ENCODE peak calls at places on chromosomes 2 and 18, in seven cellular contexts. P is right atrium auricular region, Y is choroid plexus epithelial cell, N is tibial artery, K is brain microvascular endothelial cell, X is PC-9, V is Panc1. Q is an unnamed sample.

GRCh38 chr2:162477011-162477410 is 133.1 kb downstream of the GCA start:
- DNase-seq in P (no peak), Y (peak; percentile 5), N (no peak), K (no peak), X (no peak), V (no peak), Q (no peak)

GRCh38 chr2:214465386-214466146 is 54.7 kb downstream of the VWC2L start:
- DNase-seq in P (peak; percentile 74), Y (peak; percentile 33), N (peak; percentile 49), K (peak; percentile 61), X (peak; percentile 23), V (no peak), Q (peak; percentile 4)

GRCh38 chr2:37417321-37417720 is 72.9 kb downstream of the QPCT start:
- DNase-seq in P (no peak), Y (peak; percentile 83), N (no peak), K (peak; percentile 36), X (no peak), V (no peak), Q (peak; percentile 80)

GRCh38 chr2:16784652-16785051 is 119.0 kb upstream of the CYRIA start:
- DNase-seq in P (no peak), Y (peak; percentile 3), N (no peak), K (no peak), X (no peak), V (no peak), Q (no peak)

GRCh38 chr2:152924219-152924618 is 205.8 kb downstream of the ARL6IP6 start:
- DNase-seq in P (no peak), Y (no peak), N (no peak), K (no peak), X (no peak), V (no peak), Q (no peak)

GRCh38 chr2:287471-287885 is 413 bp downstream of the ALKAL2 start:
- DNase-seq in P (no peak), Y (peak; percentile 61), N (no peak), K (no peak), X (no peak), V (no peak), Q (no peak)

GRCh38 chr2:47402555-47402804 is 476 bp upstream of the MSH2 start:
- DNase-seq in P (no peak), Y (peak; percentile 39), N (no peak), K (peak; percentile 18), X (no peak), V (no peak), Q (no peak)

GRCh38 chr2:126906781-126907180 is 8.1 kb downstream of the TEX51 start:
- DNase-seq in P (no peak), Y (no peak), N (no peak), K (no peak), X (no peak), V (no peak), Q (no peak)

GRCh38 chr2:47528874-47529273 is 125.9 kb downstream of the MSH2 start:
- DNase-seq in P (no peak), Y (peak; percentile 38), N (no peak), K (peak; percentile 22), X (no peak), V (no peak), Q (no peak)

GRCh38 chr2:56379066-56379465 is 195.3 kb downstream of the CCDC85A start:
- DNase-seq in P (no peak), Y (no peak), N (no peak), K (no peak), X (no peak), V (no peak), Q (no peak)

GRCh38 chr2:207248702-207249355 is 83.1 kb upstream of the KLF7 start:
- DNase-seq in P (no peak), Y (no peak), N (no peak), K (no peak), X (no peak), V (no peak), Q (no peak)

GRCh38 chr2:216761809-216762208 is 66.5 kb upstream of the IGFBP5 start:
- DNase-seq in P (no peak), Y (no peak), N (no peak), K (no peak), X (no peak), V (no peak), Q (no peak)

GRCh38 chr2:211745295-211746097 is 793.1 kb downstream of the ERBB4 start:
- DNase-seq in P (no peak), Y (peak; percentile 80), N (no peak), K (peak; percentile 65), X (peak; percentile 26), V (peak; percentile 43), Q (no peak)

GRCh38 chr2:173272895-173273294 is 81.8 kb upstream of the CDCA7 start:
- DNase-seq in P (no peak), Y (no peak), N (no peak), K (no peak), X (no peak), V (no peak), Q (no peak)

GRCh38 chr2:136693966-136694365 is 71.4 kb upstream of the THSD7B start:
- DNase-seq in P (no peak), Y (no peak), N (no peak), K (no peak), X (no peak), V (no peak), Q (no peak)

GRCh38 chr2:111698089-111698488 is 185.9 kb downstream of the ANAPC1 start:
- DNase-seq in P (no peak), Y (no peak), N (no peak), K (no peak), X (no peak), V (no peak), Q (no peak)

GRCh38 chr2:36357506-36358316 is 2.1 kb downstream of the CRIM1 start:
- DNase-seq in P (no peak), Y (peak; percentile 91), N (peak; percentile 61), K (peak; percentile 70), X (peak; percentile 50), V (no peak), Q (no peak)

GRCh38 chr2:36360834-36361233 is 5.3 kb downstream of the CRIM1 start:
- DNase-seq in P (no peak), Y (no peak), N (no peak), K (no peak), X (no peak), V (no peak), Q (no peak)

GRCh38 chr2:36358317-36358659 is 2.7 kb downstream of the CRIM1 start:
- DNase-seq in P (no peak), Y (peak; percentile 73), N (no peak), K (no peak), X (no peak), V (no peak), Q (no peak)

GRCh38 chr2:36360063-36360462 is 4.5 kb downstream of the CRIM1 start:
- DNase-seq in P (no peak), Y (no peak), N (no peak), K (no peak), X (no peak), V (no peak), Q (no peak)

DNA sequence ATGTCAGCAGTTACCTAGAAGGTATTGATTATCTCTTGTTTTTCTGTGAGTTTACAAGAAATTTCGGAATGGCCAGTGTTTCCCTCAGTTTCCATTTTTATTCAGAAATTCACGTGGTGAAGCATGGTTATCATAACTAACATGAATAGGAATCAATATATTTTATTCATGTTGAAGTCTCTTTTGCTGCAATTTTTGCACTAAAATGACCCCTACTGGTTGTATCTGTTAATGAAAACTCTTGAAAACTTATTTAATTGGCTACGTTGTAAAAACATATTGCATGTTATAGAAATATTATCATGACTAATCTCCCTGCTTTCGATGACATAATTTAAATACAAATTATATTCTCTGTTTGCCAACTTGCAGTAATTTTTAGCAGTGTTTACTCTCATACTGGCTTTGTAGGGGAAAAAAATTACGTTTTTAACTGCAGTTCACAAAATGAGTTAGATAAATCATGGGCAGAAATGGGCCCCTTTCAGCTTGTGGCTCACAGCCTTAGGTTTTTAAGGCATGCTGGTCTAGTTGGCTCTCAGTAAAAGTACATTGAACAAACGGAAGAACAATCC is 3.5 kb downstream of the CRIM1 start:
- DNase-seq in P (no peak), Y (peak; percentile 51), N (no peak), K (no peak), X (no peak), V (no peak), Q (no peak)
- H3K4me3 ChIP-seq in P (no peak overlapping the region), Y (peak overlapping the region; percentile 88), N (peak overlapping the region; percentile 94), K (peak overlapping the region; percentile 85), X (peak overlapping the region; percentile 67), V (peak overlapping the region; percentile 96), Q (peak overlapping the region; percentile 72)

DNA sequence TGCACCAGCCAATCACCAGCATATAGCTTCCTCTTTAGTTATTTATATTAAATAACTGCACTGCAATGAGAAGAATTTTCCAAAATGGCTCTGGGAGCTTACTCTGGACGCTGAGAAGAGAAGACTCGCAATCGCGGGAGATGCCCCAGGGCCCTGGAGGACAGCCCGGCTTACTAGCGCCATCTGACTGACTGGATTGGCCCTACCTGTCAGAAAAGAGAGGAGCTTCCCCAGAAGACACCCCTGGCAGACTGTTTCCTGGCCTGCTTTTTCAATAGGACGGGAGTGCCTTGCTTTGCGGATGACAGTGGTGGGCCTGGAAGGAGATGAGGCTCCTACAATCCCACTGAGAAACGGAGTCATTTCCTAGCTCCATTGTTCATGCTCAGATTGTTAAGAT is 91.9 kb downstream of the GALR1 start:
- DNase-seq in P (no peak), Y (no peak), N (no peak), K (no peak), X (no peak), V (no peak), Q (no peak)
- TF ChIP-seq CTCF in P (no peak), Y (no peak), N (no peak), K (no peak), X (no peak), V (no peak), Q (no peak)

DNA sequence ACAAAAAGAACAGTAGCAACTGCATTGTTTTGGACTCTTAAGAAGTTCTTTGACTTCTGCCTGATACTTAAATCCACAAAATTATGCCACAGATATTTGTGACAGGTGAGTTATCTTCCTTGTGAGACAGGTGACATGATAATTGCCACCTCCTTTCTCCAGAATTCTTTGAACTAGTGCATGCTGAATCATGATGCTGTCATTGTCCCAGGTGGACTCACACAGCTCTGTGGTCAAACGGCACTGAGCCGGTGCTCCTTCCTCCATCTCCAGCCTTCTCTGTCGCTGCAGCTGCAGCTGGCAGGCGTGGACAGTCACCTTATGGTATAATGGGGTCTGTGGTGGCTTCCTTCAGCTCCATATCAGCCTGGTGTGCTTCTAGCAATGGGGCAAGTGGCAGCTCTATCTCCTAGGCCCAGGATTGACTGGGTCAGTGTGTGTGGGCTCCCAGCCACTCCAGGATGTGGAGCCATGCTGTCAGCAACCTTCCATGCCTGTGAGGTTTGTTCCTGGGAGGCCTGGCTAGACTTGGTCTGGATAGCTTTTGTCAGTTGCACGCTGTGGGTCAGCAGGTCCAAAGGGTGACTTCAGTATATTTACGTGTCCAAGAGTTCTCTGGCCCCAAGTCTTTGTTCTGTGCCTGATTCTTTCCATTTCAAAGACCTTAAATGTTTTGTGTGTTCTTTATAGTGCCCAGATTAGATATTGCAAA is 15.7 kb downstream of the ARMC9 start:
- DNase-seq in P (no peak), Y (no peak), N (no peak), K (no peak), X (no peak), V (no peak), Q (no peak)
- H3K4me3 ChIP-seq in P (no peak overlapping the region), Y (no peak overlapping the region), N (no peak overlapping the region), K (no peak overlapping the region), X (no peak overlapping the region), V (no peak overlapping the region), Q (no peak overlapping the region)

DNA sequence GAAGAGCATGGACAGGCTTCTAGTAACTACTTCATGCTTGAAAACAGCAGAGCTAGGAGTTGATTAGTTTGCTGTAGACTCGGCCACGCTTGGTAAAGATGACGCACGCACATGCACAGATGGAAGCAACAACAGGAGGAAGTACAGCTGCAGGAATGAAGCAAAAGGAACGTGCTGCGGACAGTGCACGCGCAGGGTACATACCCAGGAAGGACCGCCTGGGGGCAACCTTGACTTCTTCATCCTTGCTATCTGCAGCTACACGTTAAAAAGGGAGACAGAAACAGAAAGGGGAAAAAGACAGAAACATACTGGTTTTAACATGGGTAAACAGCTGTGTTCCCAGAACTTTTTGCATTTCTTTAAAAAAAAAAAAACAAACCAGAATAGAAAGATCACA is 17.7 kb downstream of the SLC66A2 start:
- DNase-seq in P (no peak), Y (peak; percentile 79), N (peak; percentile 14), K (peak; percentile 28), X (no peak), V (no peak), Q (peak; percentile 46)
- TF ChIP-seq CTCF in P (no peak), Y (peak; percentile 58), N (no peak), K (peak; percentile 30), X (no peak), V (no peak), Q (peak; percentile 65)